ENCODE peak calls at places on chromosomes 12 and 14, in four cellular contexts. L is lower leg skin, X is tibial nerve, R is HCT116. J is an unnamed sample.

GRCh38 chr12:39935275-39935674 is 170.6 kb downstream of the SLC2A13 start:
- DNase-seq in R (no peak), L (no peak), X (no peak), J (no peak)

GRCh38 chr14:99199854-99200653 is 71.9 kb downstream of the BCL11B start:
- DNase-seq in L (no peak), R (no peak), X (no peak), J (no peak)

GRCh38 chr14:43341921-43342320 is 1165.2 kb downstream of the FSCB start:
- DNase-seq in X (no peak), R (no peak), L (peak), J (no peak)

GRCh38 chr12:112010415-112011344 is 2.3 kb downstream of the TMEM116 start:
- DNase-seq in L (no peak), R (no peak), X (no peak), J (no peak)

GRCh38 chr12:10753066-10753465 is 29.9 kb upstream of the YBX3 start:
- DNase-seq in R (no peak), L (no peak), X (no peak), J (no peak)

GRCh38 chr12:109147954-109148353 is 31.6 kb downstream of the ACACB start:
- DNase-seq in X (no peak), L (no peak), R (no peak), J (no peak)

GRCh38 chr14:100824156-100824555 is 1.8 kb upstream of the MEG3 start:
- DNase-seq in R (no peak), L (no peak), X (peak), J (no peak)

GRCh38 chr12:12017135-12017581 is 53.6 kb upstream of the BCL2L14 start:
- DNase-seq in L (peak), R (no peak), X (no peak), J (no peak)

GRCh38 chr14:52267501-52268190 is at the start of gene PTGDR:
- DNase-seq in R (no peak), L (peak), X (no peak), J (no peak)

GRCh38 chr14:61231810-61232209 is 49.3 kb downstream of the TMEM30B start:
- DNase-seq in R (no peak), X (no peak), L (no peak), J (no peak)

GRCh38 chr12:57089259-57090245 is 638 bp downstream of the NAB2 start:
- DNase-seq in X (peak), L (peak), R (no peak), J (no peak)

GRCh38 chr12:57848208-57848607 is 1.7 kb upstream of the CTDSP2 start:
- DNase-seq in X (no peak), L (no peak), R (no peak), J (no peak)

GRCh38 chr12:112183591-112184021 is 58.2 kb downstream of the TRAFD1 start:
- DNase-seq in L (no peak), R (no peak), X (no peak), J (no peak)

GRCh38 chr12:27284751-27285150 is 40.7 kb downstream of the STK38L start:
- DNase-seq in R (no peak), X (no peak), L (no peak), J (no peak)

GRCh38 chr14:54450535-54450934 is 9.4 kb upstream of the CNIH1 start:
- DNase-seq in L (no peak), X (no peak), R (no peak), J (peak)

GRCh38 chr12:91804533-91804932 is 341.1 kb downstream of the BTG1 start:
- DNase-seq in R (peak), X (no peak), L (no peak), J (no peak)

GRCh38 chr12:122130150-122130549 is 43.9 kb downstream of the IL31 start:
- DNase-seq in R (peak), L (no peak), X (no peak), J (no peak)

GRCh38 chr12:26034371-26035142 is 76.1 kb downstream of the RASSF8 start:
- DNase-seq in L (no peak), R (no peak), X (no peak), J (no peak)

GRCh38 chr14:74954232-74954946 is 1.0 kb downstream of the PGF start:
- DNase-seq in R (no peak), X (no peak), L (no peak), J (no peak)

GRCh38 chr14:76500480-76500879 is 124.5 kb downstream of the ESRRB start:
- DNase-seq in L (no peak), X (no peak), R (no peak), J (no peak)

GRCh38 chr12:94839347-94839746 is 164.2 kb downstream of the NDUFA12 start:
- DNase-seq in R (no peak), L (no peak), X (no peak), J (no peak)
- TF ChIP-seq POLR2A in R (no peak), L (no peak), X (no peak), J (no peak)

GRCh38 chr12:6970096-6970527 is 352 bp downstream of the PHB2 start:
- DNase-seq in L (peak), X (no peak), R (no peak), J (no peak)
- TF ChIP-seq POLR2A in L (no peak), X (no peak), R (no peak), J (no peak)

GRCh38 chr12:6316921-6317692 is 6.6 kb downstream of the PLEKHG6 start:
- DNase-seq in X (no peak), R (no peak), L (no peak), J (no peak)

GRCh38 chr12:6317693-6318439 is 7.4 kb downstream of the PLEKHG6 start:
- DNase-seq in L (no peak), R (no peak), X (no peak), J (no peak)

GRCh38 chr12:6314776-6315175 is 4.3 kb downstream of the PLEKHG6 start:
- DNase-seq in X (no peak), L (no peak), R (no peak), J (no peak)

GRCh38 chr12:6315184-6315583 is 4.7 kb downstream of the PLEKHG6 start:
- DNase-seq in X (no peak), R (no peak), L (no peak), J (no peak)

DNA sequence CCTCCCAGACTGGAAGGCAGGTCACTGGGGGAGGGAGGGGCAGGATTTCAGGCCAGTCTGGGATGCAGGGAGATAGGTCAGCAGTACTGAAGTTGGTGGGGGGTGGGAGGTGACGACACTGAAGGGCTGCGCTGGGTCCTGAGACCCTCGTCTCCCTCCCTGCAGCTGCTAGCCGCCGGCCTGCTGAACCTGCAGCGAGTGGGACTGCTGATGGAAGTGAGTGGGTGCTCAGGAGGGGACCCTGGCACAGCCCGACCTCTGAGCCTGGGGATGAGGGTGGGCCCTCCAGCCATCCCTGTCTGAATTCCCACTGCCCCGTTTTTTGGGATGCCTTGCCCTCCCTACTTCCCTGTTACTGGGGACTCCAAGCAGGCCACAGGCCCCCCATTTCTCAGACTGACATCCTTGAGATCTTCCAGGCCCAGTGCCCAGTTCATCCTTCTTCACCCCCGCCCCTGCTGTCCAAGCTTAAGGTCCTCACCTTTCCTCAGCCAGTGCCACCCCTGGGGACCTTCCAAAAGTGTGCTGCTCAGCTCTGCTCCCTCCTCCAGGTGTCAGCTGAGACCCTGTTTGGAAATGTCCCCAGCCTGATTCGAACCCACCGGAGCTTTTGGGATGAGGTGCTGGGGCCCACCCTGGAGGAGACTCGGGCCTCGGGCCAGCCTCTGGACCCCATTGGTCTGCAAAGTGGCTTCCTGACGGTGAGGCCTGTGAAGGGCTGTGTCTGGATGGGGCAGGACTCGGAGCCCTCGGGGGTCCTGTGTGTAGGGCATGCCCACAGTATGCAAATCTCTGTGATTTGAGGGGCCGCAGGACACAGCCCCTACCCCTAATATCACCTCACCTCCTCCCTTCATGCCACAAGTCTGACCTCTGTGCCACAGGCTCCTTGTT is 5.5 kb downstream of the PLEKHG6 start:
- DNase-seq in X (no peak), R (no peak), L (no peak), J (no peak)
- TF ChIP-seq POLR2A in X (no peak), R (no peak), L (no peak), J (no peak)

GRCh38 chr12:104814944-104815343 is 143.1 kb downstream of the SLC41A2 start:
- DNase-seq in R (no peak), L (no peak), X (no peak), J (no peak)

GRCh38 chr12:104805186-104805585 is 152.9 kb downstream of the SLC41A2 start:
- DNase-seq in X (no peak), L (no peak), R (no peak), J (no peak)

GRCh38 chr12:104809706-104810385 is 148.2 kb downstream of the SLC41A2 start:
- DNase-seq in X (no peak), L (no peak), R (no peak), J (no peak)

DNA sequence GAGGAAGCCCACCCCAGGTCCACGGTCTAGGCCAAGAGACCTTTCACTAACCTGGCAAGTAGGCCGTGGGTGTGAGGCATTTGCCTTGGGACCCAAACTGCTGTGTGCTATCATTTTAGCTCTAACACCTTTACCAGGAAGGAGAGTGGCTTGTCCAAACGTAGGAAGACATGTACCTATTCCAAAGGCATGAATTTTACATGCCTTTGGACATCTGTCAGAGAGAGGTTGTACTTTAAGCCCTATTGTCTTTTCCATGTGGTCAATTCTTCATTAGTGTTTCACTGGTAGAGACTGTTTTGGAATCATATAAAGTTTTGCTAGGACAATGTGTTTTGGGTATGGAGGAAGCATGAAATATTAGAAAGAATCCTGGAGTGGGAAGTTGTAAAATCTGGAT is 148.8 kb downstream of the SLC41A2 start:
- DNase-seq in L (no peak), R (no peak), X (no peak), J (no peak)
- TF ChIP-seq POLR2A in L (no peak), R (no peak), X (no peak), J (no peak)

DNA sequence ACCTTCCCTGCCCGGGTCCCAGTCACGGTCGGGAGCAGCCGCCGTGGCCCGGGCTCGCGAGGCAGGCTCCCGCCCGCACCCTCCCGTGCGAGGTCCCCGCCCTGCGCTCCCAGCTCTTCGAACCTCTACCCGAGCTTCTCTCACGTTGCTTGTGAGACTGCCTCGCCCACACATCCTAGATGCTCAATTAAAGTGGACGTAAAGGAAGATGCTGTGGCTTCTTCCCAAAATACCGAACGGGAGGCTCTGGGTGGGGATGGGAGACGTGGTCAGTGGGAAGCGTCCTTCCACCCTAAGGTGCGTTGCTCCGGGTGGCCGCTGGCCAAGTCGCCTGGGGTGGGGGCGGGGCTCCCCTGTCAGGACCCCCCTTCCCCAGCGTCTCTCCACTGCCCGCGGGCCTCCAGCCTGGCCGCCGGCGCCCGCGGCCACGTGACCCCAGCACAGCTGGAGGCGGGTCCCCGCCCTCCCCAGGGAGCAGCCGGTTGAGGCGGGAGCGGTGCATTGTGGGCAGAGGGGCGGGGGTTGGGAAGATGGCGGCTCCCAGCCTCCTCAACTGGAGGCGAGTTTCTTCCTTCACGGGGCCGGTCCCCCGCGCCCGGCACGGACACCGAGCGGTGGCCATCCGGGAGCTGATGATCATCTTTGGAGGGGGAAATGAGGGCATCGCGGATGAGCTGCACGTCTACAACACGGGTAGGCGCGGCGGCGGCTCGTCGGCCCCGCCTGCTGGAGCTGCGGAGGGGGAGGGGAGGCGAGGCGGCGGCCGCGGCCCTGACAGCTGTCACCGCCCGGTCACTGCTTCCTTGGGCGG is at the start of gene HCFC2:
- DNase-seq in R (peak), L (peak), X (peak), J (peak)
- TF ChIP-seq POLR2A in R (peak), L (no peak), X (peak), J (peak)

DNA sequence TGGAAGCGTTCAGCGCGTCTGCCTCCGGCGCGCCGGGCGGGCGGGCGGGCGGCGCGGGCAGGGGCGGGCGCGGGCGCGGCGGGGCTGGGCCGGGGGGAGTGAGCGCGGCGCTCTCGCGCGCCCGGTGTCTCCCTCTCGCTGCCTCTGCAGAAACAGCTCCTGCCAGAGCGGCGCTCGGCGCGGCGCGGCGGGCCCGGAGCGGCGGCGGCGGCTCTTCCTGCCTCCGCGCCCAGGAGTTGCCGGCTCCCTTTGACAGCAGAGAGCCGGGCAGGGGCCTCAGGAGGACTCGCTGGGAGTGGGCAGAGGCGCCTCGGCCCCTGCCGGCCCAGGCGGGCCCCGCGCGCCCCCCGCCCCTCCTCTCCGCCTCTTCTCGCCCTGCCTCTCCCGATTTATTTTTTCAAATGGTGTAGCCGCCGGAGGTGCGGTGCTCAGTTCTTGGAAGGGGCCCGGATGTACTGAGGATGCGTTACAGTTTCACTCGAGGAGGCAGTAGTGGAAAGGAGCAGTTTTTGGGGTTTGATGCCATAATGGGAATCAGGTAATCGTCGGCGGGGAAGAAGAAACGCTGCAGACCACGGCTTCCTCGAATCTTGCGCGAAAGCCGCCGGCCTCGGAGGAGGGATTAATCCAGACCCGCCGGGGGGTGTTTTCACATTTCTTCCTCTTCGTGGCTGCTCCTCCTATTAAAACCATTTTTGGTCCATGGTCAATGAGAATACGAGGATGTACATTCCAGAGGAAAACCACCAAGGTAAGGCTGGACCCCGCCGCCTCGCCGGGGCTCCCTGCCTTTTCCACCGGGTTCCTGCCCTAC is at the start of gene CACNA1C:
- DNase-seq in R (no peak), X (peak), L (peak), J (no peak)
- TF ChIP-seq POLR2A in R (no peak), X (no peak), L (no peak), J (no peak)

GRCh38 chr12:6459004-6459337 is 7.1 kb downstream of the TAPBPL start:
- DNase-seq in X (no peak), L (no peak), R (no peak), J (no peak)

GRCh38 chr12:6461401-6462233 is 8.9 kb downstream of the VAMP1 start:
- DNase-seq in R (no peak), X (no peak), L (peak), J (peak)

GRCh38 chr12:6460751-6461371 is 9.0 kb downstream of the TAPBPL start:
- DNase-seq in X (no peak), L (peak), R (no peak), J (no peak)

GRCh38 chr12:6458281-6459003 is 6.6 kb downstream of the TAPBPL start:
- DNase-seq in L (peak), R (no peak), X (no peak), J (no peak)

DNA sequence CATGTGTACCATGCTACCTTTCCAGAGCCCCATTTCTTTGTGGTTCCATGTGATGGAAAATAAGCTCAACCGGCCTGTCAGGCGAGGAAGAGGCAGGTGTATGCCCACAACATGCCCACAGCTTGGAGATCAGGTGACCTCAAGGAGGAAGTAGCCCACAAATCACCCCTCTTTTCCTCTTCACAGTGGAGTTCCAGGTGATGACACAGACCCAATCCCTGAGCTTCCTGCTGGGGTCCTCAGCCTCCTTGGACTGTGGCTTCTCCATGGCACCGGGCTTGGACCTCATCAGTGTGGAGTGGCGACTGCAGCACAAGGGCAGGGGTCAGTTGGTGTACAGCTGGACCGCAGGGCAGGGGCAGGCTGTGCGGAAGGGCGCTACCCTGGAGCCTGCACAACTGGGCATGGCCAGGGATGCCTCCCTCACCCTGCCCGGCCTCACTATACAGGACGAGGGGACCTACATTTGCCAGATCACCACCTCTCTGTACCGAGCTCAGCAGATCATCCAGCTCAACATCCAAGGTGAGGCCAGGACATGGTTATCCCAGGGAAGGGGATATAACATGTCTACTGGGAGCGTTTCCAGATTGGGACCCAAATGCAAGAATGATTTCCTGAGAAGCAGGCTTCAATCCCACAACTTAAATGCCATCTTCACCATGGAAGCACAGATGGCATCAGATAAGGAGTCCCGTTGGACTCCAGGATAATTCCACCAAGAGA is 5.5 kb downstream of the TAPBPL start:
- DNase-seq in L (peak), X (no peak), R (no peak), J (no peak)
- TF ChIP-seq POLR2A in L (no peak), X (no peak), R (no peak), J (peak)

GRCh38 chr14:31026076-31026394 is at the start of gene STRN3:
- DNase-seq in L (no peak), R (no peak), X (no peak), J (no peak)
- TF ChIP-seq POLR2A in L (no peak), R (peak), X (no peak), J (peak)

J was measured in GM12892.